ENCODE peak calls at places on chromosomes 2 and 18, in five cellular contexts. W is neural progenitor cell, E is HCT116, Q is GM23248, P is mammary epithelial cell. X is an unnamed sample.
A peak's percentile ranks its signal among the peaks of the same experiment; 100 is the strongest.

GRCh38 chr18:22913861-22914260 is 19.3 kb upstream of the RBBP8 start:
- DNase-seq in W (no peak), E (peak; percentile 85), Q (no peak), P (peak; percentile 96), X (no peak)

GRCh38 chr2:170886391-170886790 is 42.7 kb upstream of the GORASP2 start:
- DNase-seq in W (no peak), E (no peak), Q (peak; percentile 87), P (peak; percentile 90), X (peak; percentile 73)

GRCh38 chr18:49168970-49169619 is 218.3 kb upstream of the SMAD7 start:
- DNase-seq in W (no peak), E (no peak), Q (no peak), P (no peak), X (no peak)

GRCh38 chr18:13584826-13585225 is 141.5 kb downstream of the FAM210A start:
- DNase-seq in W (no peak), E (no peak), Q (no peak), P (no peak), X (no peak)

GRCh38 chr2:219433666-219434467 is 776 bp upstream of the SPEG start:
- DNase-seq in W (peak; percentile 83), E (peak; percentile 69), Q (peak; percentile 79), P (no peak), X (peak; percentile 68)

GRCh38 chr18:38575648-38576047 is 1010.0 kb upstream of the CELF4 start:
- DNase-seq in W (no peak), E (no peak), Q (no peak), P (no peak), X (no peak)

GRCh38 chr2:7031424-7032245 is 114.4 kb downstream of the RNF144A start:
- DNase-seq in W (no peak), E (peak; percentile 52), Q (no peak), P (peak; percentile 68), X (peak; percentile 10)

GRCh38 chr2:16476168-16476567 is 189.5 kb downstream of the CYRIA start:
- DNase-seq in W (no peak), E (no peak), Q (no peak), P (no peak), X (no peak)

GRCh38 chr2:88711897-88712296 is 20.4 kb downstream of the RPIA start:
- DNase-seq in W (no peak), E (no peak), Q (no peak), P (peak; percentile 16), X (no peak)

GRCh38 chr2:83331810-83332209 is 1127.3 kb downstream of the SUCLG1 start:
- DNase-seq in W (no peak), E (no peak), Q (no peak), P (no peak), X (no peak)

GRCh38 chr2:45132551-45132950 is 123.3 kb upstream of the SIX2 start:
- DNase-seq in W (no peak), E (no peak), Q (no peak), P (no peak), X (no peak)

GRCh38 chr2:113977660-113978523 is 88.0 kb downstream of the ACTR3 start:
- DNase-seq in W (peak; percentile 42), E (peak; percentile 76), Q (peak; percentile 75), P (peak; percentile 94), X (peak; percentile 43)

GRCh38 chr2:127664065-127664894 is 11.1 kb downstream of the LIMS2 start:
- DNase-seq in W (peak; percentile 74), E (no peak), Q (peak; percentile 41), P (no peak), X (no peak)

GRCh38 chr2:239194731-239195317 is 206.0 kb downstream of the HDAC4 start:
- DNase-seq in W (no peak), E (no peak), Q (no peak), P (no peak), X (no peak)

GRCh38 chr18:49241852-49242251 is 218.6 kb downstream of the DYM start:
- DNase-seq in W (no peak), E (no peak), Q (peak; percentile 73), P (no peak), X (peak; percentile 23)

GRCh38 chr2:22281033-22281432 is 1103.9 kb upstream of the KLHL29 start:
- DNase-seq in W (no peak), E (no peak), Q (peak; percentile 3), P (peak; percentile 1), X (no peak)

GRCh38 chr2:11234309-11234708 is 79.0 kb downstream of the SLC66A3 start:
- DNase-seq in W (no peak), E (no peak), Q (peak; percentile 46), P (no peak), X (peak; percentile 23)

GRCh38 chr2:216111122-216111521 is 2.0 kb downstream of the XRCC5 start:
- DNase-seq in W (no peak), E (no peak), Q (no peak), P (no peak), X (no peak)

GRCh38 chr2:214310319-214310718 is 100.5 kb upstream of the VWC2L start:
- DNase-seq in W (peak; percentile 23), E (no peak), Q (peak; percentile 25), P (peak; percentile 12), X (peak; percentile 23)

GRCh38 chr2:72027426-72028161 is 120.1 kb downstream of the CYP26B1 start:
- DNase-seq in W (no peak), E (no peak), Q (peak; percentile 40), P (peak; percentile 54), X (no peak)

GRCh38 chr2:99337931-99338580 is 867 bp downstream of the EIF5B start:
- DNase-seq in W (peak; percentile 8), E (no peak), Q (peak; percentile 45), P (peak; percentile 32), X (peak; percentile 4)

GRCh38 chr2:24423095-24423494 is 62.8 kb upstream of the ITSN2 start:
- DNase-seq in W (no peak), E (no peak), Q (no peak), P (no peak), X (no peak)

GRCh38 chr2:134310450-134311079 is 56.7 kb downstream of the MGAT5 start:
- DNase-seq in W (no peak), E (no peak), Q (no peak), P (no peak), X (no peak)

GRCh38 chr2:182521453-182522427 is 94.9 kb upstream of the PDE1A start:
- DNase-seq in W (no peak), E (no peak), Q (no peak), P (no peak), X (no peak)
- H3K4me3 ChIP-seq in W (no peak overlapping the region), E (no peak overlapping the region), Q (no peak overlapping the region), P (no peak overlapping the region), X (peak overlapping the region; percentile 6)

DNA sequence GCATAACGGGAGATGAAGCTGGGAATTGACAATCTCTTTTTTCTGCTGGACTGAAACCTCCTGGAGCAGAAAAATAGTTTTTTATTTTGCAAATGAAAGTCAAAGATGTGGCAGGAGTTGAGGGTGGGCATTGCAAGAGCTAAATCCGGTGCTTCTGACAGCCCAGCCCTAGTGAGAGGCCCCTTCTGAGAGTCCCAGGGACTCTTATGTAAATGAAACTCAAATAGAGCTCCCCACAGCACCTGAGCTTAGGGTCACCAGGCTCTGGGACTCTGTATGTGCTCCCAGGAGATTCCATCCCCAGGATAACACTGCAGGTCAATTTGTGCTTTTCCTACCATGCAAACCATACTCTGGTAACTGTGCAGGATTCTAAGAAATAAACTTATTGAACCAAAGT is 192.8 kb downstream of the ANKRD30B start:
- DNase-seq in W (no peak), E (no peak), Q (no peak), P (no peak), X (no peak)
- H3K9me3 ChIP-seq in W (peaks cover 6% of the 10 kb centered on the region), E (peaks cover 8% of the 10 kb centered on the region), Q (no peaks in the 10 kb centered on the region), P (peaks cover 14% of the 10 kb centered on the region), X (peaks cover 2% of the 10 kb centered on the region)

GRCh38 chr2:240250985-240251847 is 110.8 kb upstream of the OTOS start:
- DNase-seq in W (peak; percentile 50), E (peak; percentile 77), Q (peak; percentile 94), P (peak; percentile 83), X (no peak)

GRCh38 chr2:240248981-240249422 is 108.5 kb upstream of the OTOS start:
- DNase-seq in W (no peak), E (no peak), Q (no peak), P (no peak), X (no peak)

GRCh38 chr2:240249423-240250149 is 109.1 kb upstream of the OTOS start:
- DNase-seq in W (no peak), E (no peak), Q (no peak), P (no peak), X (no peak)

GRCh38 chr2:240251848-240252190 is 111.4 kb upstream of the OTOS start:
- DNase-seq in W (no peak), E (no peak), Q (no peak), P (no peak), X (no peak)

DNA sequence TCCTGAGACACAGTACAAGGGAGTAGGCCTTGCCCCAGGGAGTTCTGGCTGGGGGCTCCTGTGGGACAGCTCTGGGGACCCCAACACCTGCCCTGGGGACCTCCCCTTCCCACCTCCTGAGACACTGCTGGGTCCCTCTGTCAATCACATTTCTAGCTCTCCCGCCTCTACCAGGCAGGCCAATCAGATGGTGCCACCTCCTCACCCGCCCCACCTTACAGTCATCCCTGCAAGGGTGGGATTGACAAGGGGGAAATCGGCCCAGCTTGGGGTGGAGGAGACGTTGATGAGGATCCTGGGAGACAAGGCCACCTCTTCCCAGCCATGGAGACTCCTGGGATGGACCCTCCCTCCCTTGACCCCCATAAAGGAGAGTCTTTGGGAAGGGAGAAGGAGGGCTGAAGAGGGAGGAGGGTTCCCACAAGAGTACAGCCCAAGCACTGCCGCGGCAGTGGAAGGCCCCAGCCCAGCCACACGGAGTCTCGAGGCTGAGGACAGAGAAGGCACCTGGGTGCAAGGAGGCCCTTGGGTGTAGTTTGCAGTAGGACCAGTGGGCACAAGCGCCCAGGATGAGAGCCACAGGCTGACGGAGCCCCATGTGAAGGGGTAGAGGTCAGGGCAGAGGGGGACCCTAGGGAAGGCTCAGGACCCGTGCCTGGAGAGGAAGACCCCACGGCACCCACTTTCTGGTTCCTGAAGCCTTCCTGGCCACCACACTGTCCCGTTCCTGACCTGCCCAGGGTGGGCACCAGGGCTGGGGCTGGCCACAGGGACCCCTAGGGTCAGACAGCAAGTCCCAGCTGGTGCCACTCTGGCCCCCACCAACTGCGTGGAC is 109.9 kb upstream of the OTOS start:
- DNase-seq in W (no peak), E (no peak), Q (no peak), P (no peak), X (no peak)
- TF ChIP-seq EZH2 in W (no peak), E (no peak), Q (no peak), P (no peak), X (no peak)

GRCh38 chr18:55478301-55478660 is 109.7 kb downstream of the TCF4 start:
- DNase-seq in W (no peak), E (no peak), Q (no peak), P (no peak), X (no peak)
- H3K4me3 ChIP-seq in W (no peak overlapping the region), E (no peak overlapping the region), Q (peak overlapping the region; percentile 88), P (peak overlapping the region; percentile 54), X (no peak overlapping the region)

GRCh38 chr2:105795575-105795934 is 50.8 kb downstream of the NCK2 start:
- DNase-seq in W (no peak), E (no peak), Q (peak; percentile 26), P (no peak), X (peak; percentile 11)
- H3K9me3 ChIP-seq in W (no peaks in the 10 kb centered on the region), E (no peaks in the 10 kb centered on the region), Q (no peaks in the 10 kb centered on the region), P (no peaks in the 10 kb centered on the region), X (no peaks in the 10 kb centered on the region)

GRCh38 chr18:50545936-50546335 is 14.0 kb upstream of the MAPK4 start:
- DNase-seq in W (no peak), E (no peak), Q (no peak), P (no peak), X (no peak)
- TF ChIP-seq EZH2 in W (no peak), E (no peak), Q (no peak), P (no peak), X (no peak)

GRCh38 chr2:177242136-177242987 is 22.2 kb downstream of the NFE2L2 start:
- DNase-seq in W (no peak), E (peak; percentile 83), Q (peak; percentile 92), P (peak; percentile 78), X (peak; percentile 87)
- H3K4me3 ChIP-seq in W (no peak overlapping the region), E (peak overlapping the region; percentile 48), Q (peak overlapping the region; percentile 61), P (peak overlapping the region; percentile 20), X (peak overlapping the region; percentile 25)